ENCODE peak calls at places on chromosomes 3 and 15, in ten cellular contexts. J is lower leg skin, X is sigmoid colon, M is heart left ventricle, G is A549, R is body of pancreas, S is K562, O is transverse colon, K is esophagus squamous epithelium, T is stomach. N is an unnamed sample.

GRCh38 chr3:33826688-33827087 is 28.3 kb downstream of the PDCD6IP start:
- DNase-seq in J (no peak), X (no peak), M (no peak), G (no peak), R (no peak), S (no peak), O (no peak), K (no peak), T (no peak), N (no peak)

GRCh38 chr3:143529018-143529478 is 319.2 kb downstream of the SLC9A9 start:
- DNase-seq in J (no peak), X (no peak), M (no peak), G (no peak), R (no peak), S (no peak), O (peak), K (no peak), T (no peak), N (no peak)

GRCh38 chr3:37621771-37622170 is 239.9 kb upstream of the CTDSPL start:
- DNase-seq in J (no peak), X (no peak), M (no peak), G (no peak), R (no peak), S (no peak), O (no peak), K (no peak), T (no peak), N (no peak)

GRCh38 chr3:29751647-29752263 is 470.9 kb downstream of the RBMS3 start:
- DNase-seq in J (no peak), X (no peak), M (peak), G (no peak), R (no peak), S (no peak), O (no peak), K (no peak), T (no peak), N (no peak)

GRCh38 chr15:80440024-80440423 is 35.8 kb downstream of the ARNT2 start:
- DNase-seq in J (no peak), X (no peak), M (no peak), G (no peak), R (no peak), S (no peak), O (no peak), K (no peak), T (no peak), N (no peak)

GRCh38 chr3:153438275-153438674 is 276.2 kb downstream of the RAP2B start:
- DNase-seq in J (no peak), X (no peak), M (no peak), G (no peak), R (no peak), S (no peak), O (no peak), K (no peak), T (no peak), N (no peak)

GRCh38 chr3:15223684-15224575 is 17.9 kb downstream of the CAPN7 start:
- DNase-seq in J (no peak), X (no peak), M (no peak), G (no peak), R (no peak), S (no peak), O (no peak), K (no peak), T (no peak), N (no peak)

GRCh38 chr3:163056874-163057497 is 1560.4 kb downstream of the OTOL1 start:
- DNase-seq in J (peak), X (no peak), M (no peak), G (peak), R (peak), S (peak), O (peak), K (no peak), T (peak), N (peak)

GRCh38 chr3:48440590-48440958 is 517 bp downstream of the TMA7 start:
- DNase-seq in J (no peak), X (no peak), M (no peak), G (no peak), R (no peak), S (no peak), O (peak), K (no peak), T (no peak), N (no peak)

GRCh38 chr3:106829206-106829605 is 548.0 kb upstream of the CCDC54 start:
- DNase-seq in J (no peak), X (no peak), M (no peak), G (no peak), R (no peak), S (no peak), O (no peak), K (no peak), T (no peak), N (no peak)

GRCh38 chr3:129838086-129838485 is 55.4 kb downstream of the TMCC1 start:
- DNase-seq in J (no peak), X (no peak), M (no peak), G (no peak), R (no peak), S (no peak), O (no peak), K (no peak), T (no peak), N (no peak)

GRCh38 chr3:71103430-71103881 is 480.1 kb downstream of the FOXP1 start:
- DNase-seq in J (peak), X (peak), M (peak), G (no peak), R (peak), S (no peak), O (peak), K (no peak), T (peak), N (no peak)

GRCh38 chr15:93027413-93027812 is 61.6 kb downstream of the RGMA start:
- DNase-seq in J (no peak), X (peak), M (no peak), G (no peak), R (peak), S (peak), O (no peak), K (no peak), T (no peak), N (no peak)

GRCh38 chr15:64686130-64686735 is 89.2 kb downstream of the RBPMS2 start:
- DNase-seq in J (no peak), X (no peak), M (no peak), G (peak), R (peak), S (peak), O (no peak), K (no peak), T (no peak), N (peak)

GRCh38 chr3:152315623-152316022 is 46.9 kb downstream of the MBNL1 start:
- DNase-seq in J (no peak), X (no peak), M (no peak), G (no peak), R (no peak), S (no peak), O (no peak), K (no peak), T (no peak), N (no peak)

GRCh38 chr3:12994607-12995388 is 78.4 kb downstream of the IQSEC1 start:
- DNase-seq in J (peak), X (peak), M (peak), G (peak), R (peak), S (peak), O (peak), K (peak), T (peak), N (peak)
- TF ChIP-seq POLR2A in J (no peak), X (peak), M (peak), G (peak), R (peak), S (peak), O (peak), K (no peak), T (peak), N (peak)

GRCh38 chr3:9947025-9947995 is 4.9 kb downstream of the PRRT3 start:
- DNase-seq in J (no peak), X (peak), M (peak), G (peak), R (peak), S (no peak), O (peak), K (no peak), T (peak), N (peak)
- TF ChIP-seq POLR2A in J (no peak), X (no peak), M (no peak), G (peak), R (no peak), S (no peak), O (no peak), K (no peak), T (no peak), N (no peak)

DNA sequence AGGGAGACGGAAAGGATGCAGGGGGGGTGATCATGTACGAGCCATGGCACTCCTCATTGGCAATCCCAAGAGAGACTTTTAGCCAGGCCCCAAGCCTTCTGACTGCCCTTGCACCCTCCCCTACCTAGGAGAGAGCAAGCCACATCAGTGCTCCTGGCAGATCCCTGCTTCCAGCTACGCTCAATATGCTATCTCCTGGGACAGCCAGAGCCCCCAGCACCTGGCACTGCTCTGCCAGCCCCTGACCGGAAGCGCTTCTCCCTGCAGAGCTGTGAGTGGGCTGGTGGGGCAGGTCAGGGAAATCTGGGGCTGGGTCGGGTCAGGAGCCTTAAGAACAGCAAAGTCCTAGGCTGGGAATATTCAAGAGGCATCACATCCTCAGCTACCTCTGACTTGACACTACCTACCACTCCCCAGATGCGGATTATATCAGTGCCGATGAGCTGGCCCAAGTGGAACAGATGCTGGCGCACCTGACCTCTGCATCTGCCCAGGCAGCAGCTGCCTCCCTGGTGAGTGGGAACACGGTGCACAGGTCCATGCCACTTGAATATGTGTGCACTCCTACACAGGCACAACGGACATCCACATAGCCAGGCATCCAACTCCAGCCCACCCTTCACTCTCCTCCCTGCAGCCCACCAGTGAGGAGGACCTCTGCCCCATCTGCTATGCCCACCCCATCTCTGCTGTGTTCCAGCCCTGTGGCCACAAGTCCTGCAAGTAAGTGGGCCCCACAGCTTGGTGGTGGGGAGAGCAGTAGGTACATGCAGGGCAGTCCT is 1.1 kb upstream of the AMIGO3 start:
- DNase-seq in J (no peak), X (peak), M (no peak), G (no peak), R (no peak), S (no peak), O (no peak), K (no peak), T (no peak), N (no peak)
- TF ChIP-seq POLR2A in J (no peak), X (no peak), M (no peak), G (no peak), R (peak), S (no peak), O (no peak), K (no peak), T (no peak), N (peak)

GRCh38 chr3:58486036-58486435 is 5.9 kb upstream of the KCTD6 start:
- DNase-seq in J (no peak), X (no peak), M (no peak), G (no peak), R (no peak), S (no peak), O (no peak), K (no peak), T (no peak), N (no peak)

GRCh38 chr3:58484049-58484721 is 7.7 kb upstream of the KCTD6 start:
- DNase-seq in J (no peak), X (no peak), M (no peak), G (no peak), R (no peak), S (no peak), O (no peak), K (no peak), T (no peak), N (no peak)

GRCh38 chr3:58488962-58489361 is 2.9 kb upstream of the KCTD6 start:
- DNase-seq in J (no peak), X (no peak), M (no peak), G (no peak), R (no peak), S (no peak), O (no peak), K (no peak), T (no peak), N (no peak)

GRCh38 chr3:58484722-58485069 is 7.2 kb upstream of the KCTD6 start:
- DNase-seq in J (no peak), X (no peak), M (no peak), G (no peak), R (no peak), S (no peak), O (no peak), K (no peak), T (no peak), N (no peak)

DNA sequence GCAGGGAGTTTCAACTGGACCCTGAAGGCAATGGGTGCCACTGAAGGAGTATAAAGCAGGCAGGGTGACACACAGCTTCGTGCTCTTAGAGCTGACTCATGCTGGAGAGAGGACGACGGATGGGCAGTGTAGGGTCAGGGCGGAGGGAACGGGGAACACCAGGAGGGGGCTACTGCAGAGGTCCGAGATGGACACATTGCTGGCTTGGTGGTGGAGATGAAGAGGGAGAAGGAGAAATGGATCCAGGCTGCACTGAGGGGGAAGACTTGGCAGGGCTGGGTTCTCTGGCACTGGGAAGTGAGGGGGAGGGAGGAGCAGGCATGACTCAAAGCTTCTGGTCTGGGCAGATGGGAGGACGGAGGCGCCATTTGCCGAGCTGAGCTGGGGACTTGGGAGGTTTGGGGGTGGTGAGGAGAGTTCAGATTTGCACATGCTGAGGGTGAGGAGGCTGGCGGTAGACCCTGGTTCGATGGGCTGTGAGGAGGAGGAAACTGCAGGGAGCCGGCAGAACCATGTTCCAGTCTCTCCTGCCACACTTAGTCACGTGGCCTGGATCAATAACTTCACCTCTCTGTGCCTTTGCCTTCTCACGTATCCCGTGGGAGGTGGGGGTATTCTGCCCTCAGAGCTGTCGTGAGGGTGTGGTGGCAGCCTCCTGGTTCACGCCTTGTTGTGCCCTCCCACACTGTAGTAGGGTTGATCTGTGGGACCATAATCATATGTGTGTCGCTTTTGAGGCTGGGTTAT is 4.6 kb upstream of the KCTD6 start:
- DNase-seq in J (no peak), X (no peak), M (no peak), G (no peak), R (peak), S (peak), O (no peak), K (no peak), T (no peak), N (peak)
- TF ChIP-seq POLR2A in J (no peak), X (no peak), M (no peak), G (no peak), R (no peak), S (no peak), O (no peak), K (no peak), T (no peak), N (no peak)

GRCh38 chr15:72118400-72118978 is at the start of gene SENP8:
- DNase-seq in J (no peak), X (no peak), M (no peak), G (peak), R (no peak), S (peak), O (no peak), K (peak), T (no peak), N (no peak)
- TF ChIP-seq POLR2A in J (no peak), X (no peak), M (no peak), G (peak), R (peak), S (peak), O (no peak), K (no peak), T (no peak), N (peak)

GRCh38 chr15:89998923-89999675 is 2.0 kb upstream of the ZNF710 start:
- DNase-seq in J (no peak), X (no peak), M (no peak), G (no peak), R (peak), S (no peak), O (no peak), K (no peak), T (no peak), N (peak)

GRCh38 chr15:90001683-90002427 is 731 bp downstream of the ZNF710 start:
- DNase-seq in J (no peak), X (peak), M (peak), G (peak), R (peak), S (peak), O (peak), K (no peak), T (peak), N (peak)

GRCh38 chr15:90001062-90001682 is at the start of gene ZNF710:
- DNase-seq in J (no peak), X (peak), M (peak), G (peak), R (peak), S (peak), O (peak), K (no peak), T (no peak), N (peak)

GRCh38 chr15:89999676-90000174 is 1.4 kb upstream of the ZNF710 start:
- DNase-seq in J (no peak), X (peak), M (no peak), G (no peak), R (peak), S (no peak), O (peak), K (no peak), T (no peak), N (peak)

DNA sequence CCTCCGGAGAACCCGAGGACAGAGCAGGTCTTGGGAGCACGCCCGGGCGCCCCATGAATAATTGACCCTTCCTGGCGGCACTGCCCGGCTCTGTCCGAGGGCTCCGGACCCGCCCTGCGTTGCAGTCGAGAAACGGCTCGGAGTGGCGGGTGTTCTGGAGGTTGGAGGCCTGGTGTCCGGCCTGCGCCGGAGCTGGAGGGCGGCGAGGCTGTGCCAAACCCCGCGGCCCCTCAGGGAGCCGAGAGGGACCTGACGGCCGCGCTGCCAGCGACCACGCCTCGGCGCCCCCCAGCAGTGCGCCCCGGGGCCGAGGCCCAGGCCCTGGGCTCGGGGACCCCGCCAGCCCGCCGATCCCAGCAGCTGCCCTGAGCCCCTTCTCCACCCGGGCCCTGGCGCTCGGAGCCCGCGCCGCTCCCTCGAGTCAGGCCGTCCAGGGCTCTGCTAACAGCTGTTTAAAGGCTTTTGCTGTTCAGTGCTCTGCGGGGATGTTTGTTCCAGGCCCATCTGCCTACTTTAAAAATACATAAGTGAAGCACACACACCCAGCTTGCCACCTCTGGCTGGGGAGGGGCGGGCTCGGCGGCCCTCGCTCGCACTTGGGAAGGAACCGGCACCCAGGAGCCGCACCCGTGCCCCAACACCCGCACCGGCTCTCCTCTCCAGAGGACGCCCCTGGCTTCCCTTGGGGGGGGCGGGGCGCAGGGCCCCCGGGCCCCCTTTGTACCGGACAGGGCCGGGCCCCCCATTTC is 775 bp upstream of the ZNF710 start:
- DNase-seq in J (no peak), X (peak), M (no peak), G (no peak), R (peak), S (peak), O (peak), K (no peak), T (no peak), N (peak)
- TF ChIP-seq POLR2A in J (no peak), X (no peak), M (no peak), G (no peak), R (peak), S (no peak), O (peak), K (no peak), T (no peak), N (no peak)

N was measured in erythroblast.